ENCODE peak calls at places on chromosome 6, in ten cellular contexts. One of them, this sample, is unnamed.

GRCh38 chr6:79672631-79673065 is 41.5 kb downstream of the SH3BGRL2 start:
- DNase-seq in thyroid gland: no peak
- DNase-seq in GM10248: peak
- DNase-seq in Calu3: peak
- DNase-seq in cardiac fibroblast: peak
- DNase-seq in heart right ventricle: no peak
- DNase-seq in endothelial cell: no peak
- DNase-seq in upper lobe of right lung: no peak
- DNase-seq in neural progenitor cell: peak
- DNase-seq in B cell: no peak
- DNase-seq in this sample: no peak

GRCh38 chr6:50975216-50975615 is 156.5 kb downstream of the TFAP2B start:
- DNase-seq in Calu3: no peak
- DNase-seq in neural progenitor cell: no peak
- DNase-seq in endothelial cell: no peak
- DNase-seq in B cell: no peak
- DNase-seq in upper lobe of right lung: no peak
- DNase-seq in GM10248: no peak
- DNase-seq in thyroid gland: no peak
- DNase-seq in cardiac fibroblast: no peak
- DNase-seq in heart right ventricle: no peak
- DNase-seq in this sample: no peak

GRCh38 chr6:160315310-160315709 is 32.9 kb upstream of the SLC22A3 start:
- DNase-seq in thyroid gland: no peak
- DNase-seq in neural progenitor cell: no peak
- DNase-seq in B cell: no peak
- DNase-seq in cardiac fibroblast: no peak
- DNase-seq in upper lobe of right lung: no peak
- DNase-seq in GM10248: no peak
- DNase-seq in endothelial cell: no peak
- DNase-seq in heart right ventricle: no peak
- DNase-seq in Calu3: no peak
- DNase-seq in this sample: no peak

GRCh38 chr6:87917861-87918260 is 129.8 kb upstream of the SPACA1 start:
- DNase-seq in B cell: no peak
- DNase-seq in neural progenitor cell: no peak
- DNase-seq in upper lobe of right lung: no peak
- DNase-seq in GM10248: no peak
- DNase-seq in cardiac fibroblast: no peak
- DNase-seq in endothelial cell: no peak
- DNase-seq in thyroid gland: no peak
- DNase-seq in Calu3: no peak
- DNase-seq in heart right ventricle: no peak
- DNase-seq in this sample: no peak

GRCh38 chr6:125099211-125100017 is 54.2 kb upstream of the TPD52L1 start:
- DNase-seq in GM10248: peak
- DNase-seq in neural progenitor cell: peak
- DNase-seq in upper lobe of right lung: peak
- DNase-seq in cardiac fibroblast: peak
- DNase-seq in B cell: no peak
- DNase-seq in thyroid gland: peak
- DNase-seq in endothelial cell: peak
- DNase-seq in Calu3: peak
- DNase-seq in heart right ventricle: peak
- DNase-seq in this sample: peak

GRCh38 chr6:79764758-79765157 is 133.6 kb downstream of the SH3BGRL2 start:
- DNase-seq in Calu3: no peak
- DNase-seq in B cell: no peak
- DNase-seq in GM10248: no peak
- DNase-seq in upper lobe of right lung: no peak
- DNase-seq in thyroid gland: no peak
- DNase-seq in cardiac fibroblast: no peak
- DNase-seq in endothelial cell: no peak
- DNase-seq in heart right ventricle: no peak
- DNase-seq in neural progenitor cell: no peak
- DNase-seq in this sample: no peak

GRCh38 chr6:13761361-13762036 is 49.9 kb upstream of the RANBP9 start:
- DNase-seq in thyroid gland: no peak
- DNase-seq in B cell: no peak
- DNase-seq in Calu3: no peak
- DNase-seq in endothelial cell: no peak
- DNase-seq in heart right ventricle: no peak
- DNase-seq in cardiac fibroblast: peak
- DNase-seq in neural progenitor cell: no peak
- DNase-seq in GM10248: no peak
- DNase-seq in upper lobe of right lung: no peak
- DNase-seq in this sample: no peak

GRCh38 chr6:145721144-145721543 is 14.2 kb downstream of the EPM2A start:
- DNase-seq in Calu3: no peak
- DNase-seq in thyroid gland: no peak
- DNase-seq in neural progenitor cell: no peak
- DNase-seq in endothelial cell: no peak
- DNase-seq in B cell: no peak
- DNase-seq in GM10248: no peak
- DNase-seq in upper lobe of right lung: no peak
- DNase-seq in cardiac fibroblast: no peak
- DNase-seq in heart right ventricle: no peak
- DNase-seq in this sample: no peak

GRCh38 chr6:68046302-68046701 is 588.8 kb upstream of the ADGRB3 start:
- DNase-seq in Calu3: no peak
- DNase-seq in GM10248: no peak
- DNase-seq in cardiac fibroblast: no peak
- DNase-seq in upper lobe of right lung: no peak
- DNase-seq in neural progenitor cell: no peak
- DNase-seq in B cell: no peak
- DNase-seq in heart right ventricle: no peak
- DNase-seq in thyroid gland: no peak
- DNase-seq in endothelial cell: no peak
- DNase-seq in this sample: no peak

GRCh38 chr6:28090902-28091586 is 10.7 kb downstream of the ZNF165 start:
- DNase-seq in thyroid gland: no peak
- DNase-seq in cardiac fibroblast: no peak
- DNase-seq in heart right ventricle: no peak
- DNase-seq in GM10248: no peak
- DNase-seq in endothelial cell: no peak
- DNase-seq in B cell: no peak
- DNase-seq in neural progenitor cell: no peak
- DNase-seq in Calu3: no peak
- DNase-seq in upper lobe of right lung: no peak
- DNase-seq in this sample: no peak

GRCh38 chr6:26155066-26155925 is 68.1 kb downstream of the HFE start:
- DNase-seq in GM10248: peak
- DNase-seq in B cell: no peak
- DNase-seq in heart right ventricle: peak
- DNase-seq in neural progenitor cell: peak
- DNase-seq in endothelial cell: peak
- DNase-seq in thyroid gland: peak
- DNase-seq in upper lobe of right lung: peak
- DNase-seq in Calu3: peak
- DNase-seq in cardiac fibroblast: peak
- DNase-seq in this sample: no peak

GRCh38 chr6:77883849-77884248 is 231.0 kb downstream of the MEI4 start:
- DNase-seq in heart right ventricle: no peak
- DNase-seq in thyroid gland: no peak
- DNase-seq in neural progenitor cell: no peak
- DNase-seq in upper lobe of right lung: no peak
- DNase-seq in GM10248: no peak
- DNase-seq in cardiac fibroblast: no peak
- DNase-seq in endothelial cell: no peak
- DNase-seq in B cell: no peak
- DNase-seq in Calu3: no peak
- DNase-seq in this sample: no peak

GRCh38 chr6:168641455-168641854 is 200.5 kb downstream of the SMOC2 start:
- DNase-seq in thyroid gland: peak
- DNase-seq in heart right ventricle: no peak
- DNase-seq in endothelial cell: no peak
- DNase-seq in GM10248: no peak
- DNase-seq in Calu3: no peak
- DNase-seq in B cell: no peak
- DNase-seq in upper lobe of right lung: no peak
- DNase-seq in cardiac fibroblast: peak
- DNase-seq in neural progenitor cell: no peak
- DNase-seq in this sample: no peak

GRCh38 chr6:24888967-24889366 is 46.8 kb downstream of the RIPOR2 start:
- DNase-seq in GM10248: no peak
- DNase-seq in heart right ventricle: no peak
- DNase-seq in neural progenitor cell: no peak
- DNase-seq in endothelial cell: no peak
- DNase-seq in thyroid gland: no peak
- DNase-seq in Calu3: no peak
- DNase-seq in B cell: no peak
- DNase-seq in upper lobe of right lung: no peak
- DNase-seq in cardiac fibroblast: no peak
- DNase-seq in this sample: no peak

GRCh38 chr6:1200706-1201105 is 111.2 kb upstream of the FOXQ1 start:
- DNase-seq in Calu3: peak
- DNase-seq in cardiac fibroblast: peak
- DNase-seq in neural progenitor cell: no peak
- DNase-seq in thyroid gland: no peak
- DNase-seq in endothelial cell: no peak
- DNase-seq in GM10248: no peak
- DNase-seq in B cell: no peak
- DNase-seq in upper lobe of right lung: no peak
- DNase-seq in heart right ventricle: no peak
- DNase-seq in this sample: no peak

DNA sequence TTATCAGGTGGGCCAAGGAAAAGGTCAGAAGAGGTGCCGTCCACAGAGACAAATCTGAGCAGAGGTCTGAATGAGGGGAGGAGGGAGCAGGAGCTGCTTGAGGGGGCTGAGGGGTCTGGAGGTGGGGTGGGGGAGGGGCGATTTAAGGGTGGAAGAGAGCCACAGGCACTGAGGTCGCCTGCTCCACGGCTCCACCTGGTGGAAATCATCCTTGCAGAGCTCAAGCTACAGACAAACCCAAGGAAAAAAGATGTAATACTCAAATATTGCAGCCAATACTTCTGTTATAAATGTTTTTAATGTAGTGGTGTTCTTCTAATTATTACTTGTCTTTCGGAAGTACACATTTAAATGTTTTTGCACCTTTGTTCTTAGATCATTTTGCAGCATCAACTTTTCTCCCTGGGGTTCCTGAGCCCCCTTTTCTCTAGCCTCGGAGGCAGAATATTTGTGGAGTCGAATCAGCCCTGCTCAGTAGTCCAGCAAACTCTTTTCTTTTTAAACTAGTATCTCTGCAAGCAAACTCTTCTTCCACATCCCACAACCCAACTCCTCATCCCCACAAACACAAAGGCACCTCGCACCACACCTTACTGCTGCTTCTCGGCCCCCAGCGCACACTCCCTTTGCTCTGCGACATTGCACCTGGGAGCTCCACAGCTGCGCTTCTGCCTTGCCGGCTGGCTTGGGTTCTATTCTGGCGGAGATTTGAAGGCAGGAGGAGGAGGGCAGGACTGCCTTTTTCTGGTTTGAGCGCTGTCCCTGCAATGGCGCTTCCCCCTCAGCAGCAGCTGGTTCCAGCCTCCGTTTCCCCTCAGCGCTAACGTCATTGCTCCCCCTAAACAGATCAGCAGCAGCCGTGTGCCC is 51.0 kb upstream of the TFAP2A start:
- DNase-seq in Calu3: peak
- DNase-seq in heart right ventricle: no peak
- DNase-seq in cardiac fibroblast: peak
- DNase-seq in upper lobe of right lung: no peak
- DNase-seq in endothelial cell: peak
- DNase-seq in thyroid gland: peak
- DNase-seq in neural progenitor cell: peak
- DNase-seq in B cell: no peak
- DNase-seq in GM10248: peak
- DNase-seq in this sample: peak
- TF ChIP-seq CTCF in Calu3: no peak
- TF ChIP-seq CTCF in heart right ventricle: peak
- TF ChIP-seq CTCF in cardiac fibroblast: peak
- TF ChIP-seq CTCF in upper lobe of right lung: peak
- TF ChIP-seq CTCF in endothelial cell: peak
- TF ChIP-seq CTCF in thyroid gland: no peak
- TF ChIP-seq CTCF in neural progenitor cell: peak
- TF ChIP-seq CTCF in B cell: peak
- TF ChIP-seq CTCF in GM10248: peak
- TF ChIP-seq CTCF in this sample: peak

GRCh38 chr6:33490198-33490597 is 35.8 kb downstream of the ZBTB9 start:
- DNase-seq in Calu3: peak
- DNase-seq in upper lobe of right lung: no peak
- DNase-seq in cardiac fibroblast: no peak
- DNase-seq in GM10248: no peak
- DNase-seq in thyroid gland: no peak
- DNase-seq in heart right ventricle: no peak
- DNase-seq in neural progenitor cell: no peak
- DNase-seq in B cell: no peak
- DNase-seq in endothelial cell: no peak
- DNase-seq in this sample: no peak
- TF ChIP-seq CTCF in Calu3: no peak
- TF ChIP-seq CTCF in upper lobe of right lung: no peak
- TF ChIP-seq CTCF in cardiac fibroblast: no peak
- TF ChIP-seq CTCF in GM10248: no peak
- TF ChIP-seq CTCF in thyroid gland: no peak
- TF ChIP-seq CTCF in heart right ventricle: no peak
- TF ChIP-seq CTCF in neural progenitor cell: no peak
- TF ChIP-seq CTCF in B cell: no peak
- TF ChIP-seq CTCF in endothelial cell: no peak
- TF ChIP-seq CTCF in this sample: no peak

GRCh38 chr6:69937402-69938131 is 71.2 kb downstream of the COL19A1 start:
- DNase-seq in B cell: no peak
- DNase-seq in neural progenitor cell: no peak
- DNase-seq in endothelial cell: no peak
- DNase-seq in heart right ventricle: no peak
- DNase-seq in upper lobe of right lung: no peak
- DNase-seq in thyroid gland: no peak
- DNase-seq in cardiac fibroblast: no peak
- DNase-seq in Calu3: no peak
- DNase-seq in GM10248: no peak
- DNase-seq in this sample: no peak
- TF ChIP-seq CTCF in B cell: no peak
- TF ChIP-seq CTCF in neural progenitor cell: no peak
- TF ChIP-seq CTCF in endothelial cell: no peak
- TF ChIP-seq CTCF in heart right ventricle: no peak
- TF ChIP-seq CTCF in upper lobe of right lung: no peak
- TF ChIP-seq CTCF in thyroid gland: no peak
- TF ChIP-seq CTCF in cardiac fibroblast: no peak
- TF ChIP-seq CTCF in Calu3: no peak
- TF ChIP-seq CTCF in GM10248: no peak
- TF ChIP-seq CTCF in this sample: no peak

DNA sequence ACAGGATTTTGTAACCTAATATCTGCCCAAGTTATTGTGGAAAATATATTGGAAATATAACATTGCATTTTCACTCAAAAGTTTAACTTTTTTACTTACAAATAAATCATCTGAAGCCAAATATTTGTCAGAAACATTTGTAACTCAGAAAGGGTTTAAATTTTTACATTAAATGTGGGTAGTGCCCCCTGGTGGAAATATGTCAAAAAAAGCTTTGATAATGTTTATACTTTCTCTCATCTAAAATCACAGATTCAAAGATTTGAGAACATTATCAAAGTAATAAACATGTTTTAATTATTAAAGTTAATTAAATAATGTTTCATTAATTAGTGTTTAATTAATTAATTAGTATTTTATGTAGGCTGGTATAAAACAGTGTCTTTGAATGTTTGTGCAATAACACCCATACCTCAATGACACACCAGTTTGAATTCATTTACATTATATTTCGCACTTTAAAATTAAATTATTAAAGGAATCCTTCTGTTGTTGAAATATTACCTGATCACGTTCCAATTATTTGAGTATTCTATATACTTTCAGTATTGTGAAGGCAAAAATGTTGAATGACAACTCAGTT is 320.1 kb upstream of the FKBP1C start:
- DNase-seq in thyroid gland: no peak
- DNase-seq in heart right ventricle: no peak
- DNase-seq in endothelial cell: no peak
- DNase-seq in cardiac fibroblast: peak
- DNase-seq in upper lobe of right lung: no peak
- DNase-seq in neural progenitor cell: peak
- DNase-seq in GM10248: no peak
- DNase-seq in B cell: no peak
- DNase-seq in Calu3: peak
- DNase-seq in this sample: no peak
- TF ChIP-seq CTCF in thyroid gland: no peak
- TF ChIP-seq CTCF in heart right ventricle: peak
- TF ChIP-seq CTCF in endothelial cell: peak
- TF ChIP-seq CTCF in cardiac fibroblast: peak
- TF ChIP-seq CTCF in upper lobe of right lung: peak
- TF ChIP-seq CTCF in neural progenitor cell: peak
- TF ChIP-seq CTCF in GM10248: peak
- TF ChIP-seq CTCF in B cell: peak
- TF ChIP-seq CTCF in Calu3: no peak
- TF ChIP-seq CTCF in this sample: peak

This sample was measured in activated CD8-positive, alpha-beta T cell treated with anti-CD3 and anti-CD28 coated beads for 36 hours.